ENCODE peak calls at places on chromosomes 1 and 21, in seven cellular contexts. One of them, this sample, is unnamed.

GRCh38 chr1:85297855-85298629 is 21.6 kb upstream of the BCL10 start:
- DNase-seq in neuronal stem cell: no peak
- DNase-seq in cardiac muscle cell: peak; percentile 96
- DNase-seq in OCI-LY7: no peak
- DNase-seq in uterus: no peak
- DNase-seq in right atrium auricular region: no peak
- DNase-seq in endodermal cell: no peak
- DNase-seq in this sample: no peak

GRCh38 chr1:181179980-181180964 is 91.8 kb downstream of the IER5 start:
- DNase-seq in neuronal stem cell: peak; percentile 31
- DNase-seq in right atrium auricular region: peak; percentile 75
- DNase-seq in cardiac muscle cell: peak; percentile 76
- DNase-seq in uterus: peak; percentile 71
- DNase-seq in endodermal cell: peak; percentile 82
- DNase-seq in OCI-LY7: no peak
- DNase-seq in this sample: no peak

GRCh38 chr1:22896184-22896583 is 76.5 kb downstream of the LACTBL1 start:
- DNase-seq in uterus: no peak
- DNase-seq in endodermal cell: no peak
- DNase-seq in neuronal stem cell: no peak
- DNase-seq in cardiac muscle cell: no peak
- DNase-seq in right atrium auricular region: no peak
- DNase-seq in OCI-LY7: no peak
- DNase-seq in this sample: no peak

GRCh38 chr1:45008076-45008475 is 3.0 kb downstream of the HECTD3 start:
- DNase-seq in endodermal cell: no peak
- DNase-seq in cardiac muscle cell: no peak
- DNase-seq in right atrium auricular region: no peak
- DNase-seq in OCI-LY7: no peak
- DNase-seq in neuronal stem cell: no peak
- DNase-seq in uterus: no peak
- DNase-seq in this sample: no peak

GRCh38 chr1:201487742-201488141 is 18.8 kb upstream of the PHLDA3 start:
- DNase-seq in neuronal stem cell: no peak
- DNase-seq in uterus: no peak
- DNase-seq in right atrium auricular region: no peak
- DNase-seq in OCI-LY7: no peak
- DNase-seq in endodermal cell: no peak
- DNase-seq in cardiac muscle cell: no peak
- DNase-seq in this sample: no peak

GRCh38 chr1:151935154-151935553 is 25.8 kb upstream of the THEM4 start:
- DNase-seq in OCI-LY7: no peak
- DNase-seq in cardiac muscle cell: peak; percentile 39
- DNase-seq in endodermal cell: no peak
- DNase-seq in neuronal stem cell: no peak
- DNase-seq in right atrium auricular region: no peak
- DNase-seq in uterus: no peak
- DNase-seq in this sample: no peak

GRCh38 chr1:203453016-203453415 is 22.6 kb upstream of the PRELP start:
- DNase-seq in uterus: no peak
- DNase-seq in right atrium auricular region: no peak
- DNase-seq in OCI-LY7: no peak
- DNase-seq in cardiac muscle cell: no peak
- DNase-seq in neuronal stem cell: no peak
- DNase-seq in endodermal cell: no peak
- DNase-seq in this sample: no peak

GRCh38 chr1:94729287-94729686 is 90.9 kb upstream of the SLC44A3 start:
- DNase-seq in endodermal cell: no peak
- DNase-seq in uterus: no peak
- DNase-seq in OCI-LY7: no peak
- DNase-seq in right atrium auricular region: no peak
- DNase-seq in cardiac muscle cell: peak; percentile 89
- DNase-seq in neuronal stem cell: no peak
- DNase-seq in this sample: no peak

GRCh38 chr1:62599044-62599443 is 1.7 kb downstream of the ANGPTL3 start:
- DNase-seq in neuronal stem cell: no peak
- DNase-seq in cardiac muscle cell: no peak
- DNase-seq in endodermal cell: no peak
- DNase-seq in uterus: no peak
- DNase-seq in right atrium auricular region: no peak
- DNase-seq in OCI-LY7: no peak
- DNase-seq in this sample: no peak

GRCh38 chr1:157176016-157176415 is 37.8 kb upstream of the ETV3 start:
- DNase-seq in endodermal cell: no peak
- DNase-seq in neuronal stem cell: no peak
- DNase-seq in cardiac muscle cell: no peak
- DNase-seq in uterus: no peak
- DNase-seq in OCI-LY7: no peak
- DNase-seq in right atrium auricular region: no peak
- DNase-seq in this sample: no peak

GRCh38 chr1:85587846-85588245 is 7.3 kb downstream of the CCN1 start:
- DNase-seq in cardiac muscle cell: peak; percentile 59
- DNase-seq in OCI-LY7: no peak
- DNase-seq in uterus: no peak
- DNase-seq in right atrium auricular region: no peak
- DNase-seq in endodermal cell: peak; percentile 66
- DNase-seq in neuronal stem cell: no peak
- DNase-seq in this sample: no peak

GRCh38 chr1:41758904-41759548 is 159.7 kb downstream of the HIVEP3 start:
- DNase-seq in OCI-LY7: no peak
- DNase-seq in uterus: no peak
- DNase-seq in neuronal stem cell: no peak
- DNase-seq in right atrium auricular region: no peak
- DNase-seq in endodermal cell: no peak
- DNase-seq in cardiac muscle cell: peak; percentile 93
- DNase-seq in this sample: no peak

GRCh38 chr21:31957631-31958030 is 84.8 kb downstream of the HUNK start:
- DNase-seq in cardiac muscle cell: no peak
- DNase-seq in endodermal cell: no peak
- DNase-seq in OCI-LY7: no peak
- DNase-seq in right atrium auricular region: no peak
- DNase-seq in uterus: no peak
- DNase-seq in neuronal stem cell: no peak
- DNase-seq in this sample: no peak

GRCh38 chr1:234765672-234766071 is 155.7 kb upstream of the IRF2BP2 start:
- DNase-seq in uterus: no peak
- DNase-seq in neuronal stem cell: no peak
- DNase-seq in endodermal cell: no peak
- DNase-seq in OCI-LY7: no peak
- DNase-seq in right atrium auricular region: no peak
- DNase-seq in cardiac muscle cell: no peak
- DNase-seq in this sample: no peak

GRCh38 chr21:19402870-19403269 is 999.3 kb upstream of the TMPRSS15 start:
- DNase-seq in endodermal cell: no peak
- DNase-seq in cardiac muscle cell: no peak
- DNase-seq in OCI-LY7: no peak
- DNase-seq in right atrium auricular region: no peak
- DNase-seq in neuronal stem cell: no peak
- DNase-seq in uterus: no peak
- DNase-seq in this sample: no peak

GRCh38 chr1:20495661-20496060 is 9.7 kb upstream of the CAMK2N1 start:
- DNase-seq in OCI-LY7: no peak
- DNase-seq in right atrium auricular region: no peak
- DNase-seq in neuronal stem cell: no peak
- DNase-seq in cardiac muscle cell: no peak
- DNase-seq in uterus: no peak
- DNase-seq in endodermal cell: no peak
- DNase-seq in this sample: no peak

GRCh38 chr1:20492751-20493150 is 6.7 kb upstream of the CAMK2N1 start:
- DNase-seq in OCI-LY7: no peak
- DNase-seq in neuronal stem cell: no peak
- DNase-seq in endodermal cell: no peak
- DNase-seq in right atrium auricular region: no peak
- DNase-seq in uterus: no peak
- DNase-seq in cardiac muscle cell: no peak
- DNase-seq in this sample: no peak

GRCh38 chr1:20494609-20495311 is 8.8 kb upstream of the CAMK2N1 start:
- DNase-seq in endodermal cell: no peak
- DNase-seq in OCI-LY7: no peak
- DNase-seq in uterus: no peak
- DNase-seq in right atrium auricular region: no peak
- DNase-seq in neuronal stem cell: no peak
- DNase-seq in cardiac muscle cell: peak; percentile 80
- DNase-seq in this sample: no peak

GRCh38 chr1:20491866-20492265 is 5.9 kb upstream of the CAMK2N1 start:
- DNase-seq in uterus: no peak
- DNase-seq in cardiac muscle cell: no peak
- DNase-seq in right atrium auricular region: no peak
- DNase-seq in OCI-LY7: no peak
- DNase-seq in endodermal cell: no peak
- DNase-seq in neuronal stem cell: no peak
- DNase-seq in this sample: no peak

DNA sequence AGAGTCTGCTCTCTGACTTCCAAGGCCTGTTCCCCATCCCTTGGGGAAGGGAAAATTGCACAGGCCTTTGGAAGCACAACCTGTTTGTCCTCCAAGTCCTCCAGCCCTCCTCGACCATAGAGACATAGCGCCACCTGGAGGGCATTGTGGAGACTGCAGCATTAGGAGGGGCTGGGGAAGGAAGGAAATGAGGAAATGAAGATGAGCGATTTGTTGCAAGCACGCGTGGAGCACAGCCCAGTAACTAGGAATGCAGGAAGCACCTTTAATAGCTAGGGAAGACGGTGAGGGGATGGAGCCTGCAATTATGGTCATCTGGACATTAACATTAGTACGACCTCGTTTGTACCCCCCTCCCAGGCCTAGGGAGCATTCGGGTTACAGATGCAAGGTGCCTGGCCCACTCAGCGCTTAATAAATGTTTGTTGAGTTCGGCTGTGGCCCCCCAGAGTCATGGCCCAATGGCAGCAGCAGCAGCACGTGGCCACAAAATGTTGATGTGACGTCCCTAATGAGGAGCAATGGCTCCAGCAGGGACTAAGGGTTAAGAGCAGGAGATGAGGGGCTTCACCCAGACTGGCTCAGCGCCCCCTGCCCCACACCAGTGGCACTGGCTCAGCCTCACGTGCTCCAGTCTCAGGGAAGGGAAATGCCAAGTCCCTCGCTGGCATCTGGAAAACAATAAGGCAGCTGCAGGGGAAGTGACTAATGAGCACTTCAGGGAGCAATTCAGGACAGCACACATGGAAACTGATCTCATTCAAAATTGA is 8.0 kb upstream of the CAMK2N1 start:
- DNase-seq in neuronal stem cell: peak; percentile 93
- DNase-seq in OCI-LY7: peak; percentile 83
- DNase-seq in cardiac muscle cell: peak; percentile 92
- DNase-seq in uterus: peak; percentile 87
- DNase-seq in right atrium auricular region: peak; percentile 90
- DNase-seq in endodermal cell: peak; percentile 97
- DNase-seq in this sample: peak; percentile 92
- H3K4me3 ChIP-seq in neuronal stem cell: peak overlapping the region; percentile 3
- H3K4me3 ChIP-seq in OCI-LY7: no peak overlapping the region
- H3K4me3 ChIP-seq in cardiac muscle cell: no peak overlapping the region
- H3K4me3 ChIP-seq in uterus: no peak overlapping the region
- H3K4me3 ChIP-seq in right atrium auricular region: no peak overlapping the region
- H3K4me3 ChIP-seq in endodermal cell: no peak overlapping the region
- H3K4me3 ChIP-seq in this sample: no peak overlapping the region

GRCh38 chr1:113782451-113782850 is 23.2 kb upstream of the PHTF1 start:
- DNase-seq in cardiac muscle cell: peak; percentile 22
- DNase-seq in OCI-LY7: no peak
- DNase-seq in endodermal cell: no peak
- DNase-seq in right atrium auricular region: no peak
- DNase-seq in uterus: no peak
- DNase-seq in neuronal stem cell: no peak
- DNase-seq in this sample: no peak

GRCh38 chr1:113784104-113784779 is 25.0 kb upstream of the PHTF1 start:
- DNase-seq in neuronal stem cell: no peak
- DNase-seq in endodermal cell: no peak
- DNase-seq in cardiac muscle cell: no peak
- DNase-seq in OCI-LY7: no peak
- DNase-seq in uterus: no peak
- DNase-seq in right atrium auricular region: no peak
- DNase-seq in this sample: no peak

GRCh38 chr1:113783254-113784103 is 24.2 kb upstream of the PHTF1 start:
- DNase-seq in right atrium auricular region: no peak
- DNase-seq in neuronal stem cell: no peak
- DNase-seq in cardiac muscle cell: peak; percentile 80
- DNase-seq in uterus: no peak
- DNase-seq in OCI-LY7: peak; percentile 62
- DNase-seq in endodermal cell: no peak
- DNase-seq in this sample: no peak

GRCh38 chr1:113780363-113781146 is 21.3 kb upstream of the PHTF1 start:
- DNase-seq in cardiac muscle cell: no peak
- DNase-seq in OCI-LY7: no peak
- DNase-seq in right atrium auricular region: no peak
- DNase-seq in endodermal cell: no peak
- DNase-seq in uterus: no peak
- DNase-seq in neuronal stem cell: no peak
- DNase-seq in this sample: no peak

GRCh38 chr1:113779542-113779941 is 20.3 kb upstream of the PHTF1 start:
- DNase-seq in neuronal stem cell: no peak
- DNase-seq in uterus: no peak
- DNase-seq in cardiac muscle cell: no peak
- DNase-seq in right atrium auricular region: no peak
- DNase-seq in OCI-LY7: no peak
- DNase-seq in endodermal cell: no peak
- DNase-seq in this sample: no peak
- H3K4me1 ChIP-seq in neuronal stem cell: no peaks in the 10 kb centered on the region
- H3K4me1 ChIP-seq in uterus: peaks cover 7% of the 10 kb centered on the region
- H3K4me1 ChIP-seq in cardiac muscle cell: peaks cover 15% of the 10 kb centered on the region
- H3K4me1 ChIP-seq in right atrium auricular region: peaks cover 41% of the 10 kb centered on the region
- H3K4me1 ChIP-seq in OCI-LY7: peaks cover 32% of the 10 kb centered on the region
- H3K4me1 ChIP-seq in endodermal cell: no peaks in the 10 kb centered on the region
- H3K4me1 ChIP-seq in this sample: peaks cover 2% of the 10 kb centered on the region

DNA sequence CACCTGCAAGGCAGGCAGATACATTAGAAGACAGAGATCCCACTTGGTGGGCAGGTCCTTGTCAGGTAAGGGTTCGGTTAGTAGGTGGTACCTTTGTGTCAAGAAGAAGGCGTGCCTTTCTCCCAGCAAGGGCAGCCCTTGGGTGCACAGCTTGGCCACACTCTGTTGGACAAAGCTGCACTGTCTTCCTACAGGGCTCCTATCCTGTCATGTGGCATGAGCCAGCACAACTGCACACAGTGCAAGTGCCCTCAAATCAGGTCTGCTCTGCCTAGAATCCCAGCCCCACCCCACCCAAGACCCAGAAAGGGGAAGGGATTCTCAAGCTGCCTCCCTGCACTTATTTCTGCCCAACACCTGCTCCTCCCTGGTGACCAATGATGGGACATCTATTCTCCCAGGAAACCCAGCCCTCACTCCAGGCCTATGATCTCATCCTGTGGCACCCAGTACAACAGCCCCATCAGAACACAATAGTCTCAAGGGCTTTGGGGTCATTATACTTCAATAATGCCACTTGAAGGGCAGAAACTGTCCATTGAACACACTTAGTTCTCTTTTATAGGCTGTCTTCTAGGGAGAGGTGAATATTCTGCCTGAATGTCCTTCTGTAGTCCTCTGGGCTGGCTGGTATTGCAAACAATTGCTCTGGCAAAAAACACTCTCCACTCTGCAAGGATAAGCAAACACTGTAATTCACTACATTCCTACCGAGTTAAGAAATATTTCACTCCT is 43.0 kb upstream of the IGSF3 start:
- DNase-seq in neuronal stem cell: no peak
- DNase-seq in uterus: no peak
- DNase-seq in cardiac muscle cell: no peak
- DNase-seq in OCI-LY7: no peak
- DNase-seq in right atrium auricular region: no peak
- DNase-seq in endodermal cell: peak; percentile 29
- DNase-seq in this sample: no peak
- H3K27ac ChIP-seq in neuronal stem cell: no peak overlapping the region
- H3K27ac ChIP-seq in uterus: no peak overlapping the region
- H3K27ac ChIP-seq in cardiac muscle cell: no peak overlapping the region
- H3K27ac ChIP-seq in OCI-LY7: no peak overlapping the region
- H3K27ac ChIP-seq in right atrium auricular region: no peak overlapping the region
- H3K27ac ChIP-seq in endodermal cell: no peak overlapping the region
- H3K27ac ChIP-seq in this sample: no peak overlapping the region

GRCh38 chr1:39683591-39684312 is 7.5 kb downstream of the HPCAL4 start:
- DNase-seq in right atrium auricular region: no peak
- DNase-seq in neuronal stem cell: no peak
- DNase-seq in cardiac muscle cell: peak; percentile 48
- DNase-seq in uterus: no peak
- DNase-seq in endodermal cell: peak; percentile 58
- DNase-seq in OCI-LY7: no peak
- DNase-seq in this sample: no peak
- H3K4me3 ChIP-seq in right atrium auricular region: no peak overlapping the region
- H3K4me3 ChIP-seq in neuronal stem cell: no peak overlapping the region
- H3K4me3 ChIP-seq in cardiac muscle cell: no peak overlapping the region
- H3K4me3 ChIP-seq in uterus: no peak overlapping the region
- H3K4me3 ChIP-seq in endodermal cell: no peak overlapping the region
- H3K4me3 ChIP-seq in OCI-LY7: no peak overlapping the region
- H3K4me3 ChIP-seq in this sample: no peak overlapping the region

This sample was measured in aorta.